ENCODE peak calls at places on chromosomes 7 and 10, in four cellular contexts. P, L, R and D are unnamed samples.

GRCh38 chr7:69928609-69929008 is 330.3 kb downstream of the AUTS2 start:
- DNase-seq in P (no peak), L (no peak), R (no peak), D (no peak)

GRCh38 chr10:34707656-34708055 is 107.4 kb downstream of the PARD3 start:
- DNase-seq in R (no peak), P (no peak), L (no peak), D (no peak)

GRCh38 chr10:120162471-120162870 is 269.9 kb downstream of the SEC23IP start:
- DNase-seq in P (no peak), R (no peak), L (no peak), D (no peak)

GRCh38 chr7:100007887-100008286 is 7.5 kb upstream of the ZKSCAN1 start:
- DNase-seq in L (peak; percentile 34), P (no peak), R (no peak), D (no peak)

GRCh38 chr10:80410122-80410521 is 1.8 kb downstream of the PRXL2A start:
- DNase-seq in P (no peak), L (no peak), R (no peak), D (no peak)

GRCh38 chr10:1785835-1786234 is 48.5 kb upstream of the ADARB2 start:
- DNase-seq in P (no peak), R (no peak), L (no peak), D (no peak)

GRCh38 chr7:93147358-93147757 is 827 bp downstream of the SAMD9L start:
- DNase-seq in L (no peak), R (peak; percentile 60), P (peak; percentile 36), D (no peak)

GRCh38 chr7:146321301-146321700 is 204.7 kb downstream of the CNTNAP2 start:
- DNase-seq in P (no peak), L (peak; percentile 48), R (no peak), D (no peak)

GRCh38 chr10:71084061-71084817 is 128.1 kb upstream of the UNC5B start:
- DNase-seq in L (no peak), R (no peak), P (no peak), D (no peak)

GRCh38 chr10:100984670-100985177 is 2.6 kb downstream of the MRPL43 start:
- DNase-seq in L (no peak), R (no peak), P (no peak), D (no peak)

GRCh38 chr10:21985541-21985940 is 18.0 kb downstream of the DNAJC1 start:
- DNase-seq in R (no peak), L (no peak), P (no peak), D (no peak)

GRCh38 chr7:79692015-79692414 is 238.5 kb upstream of the MAGI2 start:
- DNase-seq in P (peak; percentile 96), R (no peak), L (no peak), D (peak; percentile 69)

GRCh38 chr7:138945806-138946205 is 35.4 kb downstream of the KIAA1549 start:
- DNase-seq in P (no peak), R (no peak), L (no peak), D (no peak)

GRCh38 chr7:138941545-138941944 is 39.6 kb downstream of the KIAA1549 start:
- DNase-seq in P (no peak), L (no peak), R (no peak), D (no peak)

GRCh38 chr7:138945169-138945568 is 36.0 kb downstream of the KIAA1549 start:
- DNase-seq in R (no peak), L (peak; percentile 27), P (no peak), D (no peak)

GRCh38 chr7:138948403-138948802 is 32.8 kb downstream of the KIAA1549 start:
- DNase-seq in P (peak; percentile 14), R (no peak), L (no peak), D (no peak)

GRCh38 chr7:138943061-138943460 is 38.1 kb downstream of the KIAA1549 start:
- DNase-seq in R (no peak), L (no peak), P (no peak), D (no peak)
- H3K79me2 ChIP-seq in R (no peaks in the 10 kb centered on the region), L (peaks cover 25% of the 10 kb centered on the region), P (peaks cover 3% of the 10 kb centered on the region), D (no peaks in the 10 kb centered on the region)

GRCh38 chr7:47535033-47535703 is 46.7 kb downstream of the TNS3 start:
- DNase-seq in R (no peak), L (peak; percentile 75), P (no peak), D (no peak)

GRCh38 chr7:47535704-47536628 is 45.9 kb downstream of the TNS3 start:
- DNase-seq in P (no peak), L (peak; percentile 48), R (no peak), D (no peak)

GRCh38 chr7:47536705-47537611 is 45.0 kb downstream of the TNS3 start:
- DNase-seq in P (no peak), L (peak; percentile 82), R (no peak), D (no peak)

GRCh38 chr7:47531584-47532492 is 50.1 kb downstream of the TNS3 start:
- DNase-seq in L (no peak), R (no peak), P (no peak), D (no peak)

DNA sequence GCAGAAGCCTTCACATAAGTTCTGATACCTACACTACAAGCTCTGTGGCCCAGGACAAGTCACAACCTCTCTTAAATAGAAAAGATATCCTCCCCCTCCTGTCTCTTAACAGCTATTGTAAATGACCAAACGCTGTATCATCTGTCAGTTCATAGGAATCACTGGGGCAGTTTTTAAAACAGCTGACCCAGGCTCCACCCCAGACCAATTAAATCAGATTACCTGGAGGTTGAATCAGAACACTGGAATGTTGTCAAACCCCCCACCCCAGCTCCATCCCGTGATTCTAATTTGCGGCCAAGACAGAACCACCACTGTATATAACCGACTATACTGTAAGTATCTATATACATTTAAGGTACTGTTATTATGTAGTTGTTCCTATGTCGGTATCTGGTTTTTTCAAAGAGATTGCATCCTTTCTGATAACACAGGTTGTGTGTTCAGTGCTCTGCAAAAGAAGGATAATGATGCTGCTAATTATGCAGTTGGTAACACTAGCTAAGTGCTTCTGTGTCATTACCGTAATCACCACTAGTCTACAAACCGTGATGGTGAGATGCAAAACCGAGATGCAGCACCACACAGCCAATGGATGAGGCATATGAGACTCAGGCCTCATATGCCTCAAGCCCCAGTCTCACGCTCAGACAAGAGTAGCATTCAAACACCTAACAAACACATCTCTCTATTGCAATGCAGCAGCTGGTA is 47.4 kb downstream of the TNS3 start:
- DNase-seq in P (peak; percentile 50), L (peak; percentile 56), R (peak; percentile 12), D (peak; percentile 35)
- H3K79me2 ChIP-seq in P (peaks cover 13% of the 10 kb centered on the region), L (peaks cover 32% of the 10 kb centered on the region), R (no peaks in the 10 kb centered on the region), D (no peaks in the 10 kb centered on the region)

DNA sequence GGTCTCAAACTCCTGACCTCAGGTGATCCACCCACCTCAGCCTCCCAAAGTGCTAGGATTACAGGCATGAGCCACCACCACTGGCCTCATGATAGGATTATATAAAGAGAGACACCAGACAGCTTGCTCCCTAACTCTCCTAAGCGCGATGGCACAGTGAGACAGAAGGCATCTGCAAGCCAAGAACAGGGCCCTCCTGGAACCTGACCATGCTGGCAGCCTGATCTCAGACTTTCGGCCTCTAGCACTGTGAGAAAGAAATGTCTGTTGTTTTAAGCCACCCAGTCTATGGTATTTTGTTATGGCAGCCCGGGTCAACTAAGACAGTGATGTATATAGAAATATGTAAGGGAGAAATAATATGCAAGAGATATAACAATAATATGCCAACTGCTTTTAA is 51.2 kb downstream of the SRPK2 start:
- DNase-seq in R (no peak), P (no peak), L (no peak), D (no peak)
- H3K79me2 ChIP-seq in R (no peaks in the 10 kb centered on the region), P (peaks cover 71% of the 10 kb centered on the region), L (peaks cover 69% of the 10 kb centered on the region), D (peaks cover 60% of the 10 kb centered on the region)

DNA sequence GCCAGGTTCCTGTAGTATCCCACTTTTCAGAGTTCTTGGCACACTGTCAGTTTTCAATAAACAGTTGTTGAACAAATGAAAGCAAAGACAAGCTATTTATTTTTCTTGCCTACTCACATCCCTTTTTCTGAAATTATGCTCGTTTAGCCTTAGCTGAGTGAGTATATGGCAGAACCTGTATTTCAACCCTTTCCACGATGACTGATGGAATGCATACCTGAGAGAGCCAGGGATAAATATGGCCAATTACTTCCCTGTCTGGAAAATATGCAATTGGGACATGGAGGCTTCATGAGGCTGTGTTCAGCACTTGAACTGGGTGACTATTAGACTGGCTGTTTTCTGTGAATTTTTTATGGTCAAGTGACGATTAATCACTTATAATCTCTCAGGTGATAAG is 144.5 kb upstream of the POT1 start:
- DNase-seq in L (no peak), R (no peak), P (no peak), D (no peak)
- H3K79me2 ChIP-seq in L (no peaks in the 10 kb centered on the region), R (no peaks in the 10 kb centered on the region), P (no peaks in the 10 kb centered on the region), D (no peaks in the 10 kb centered on the region)